ENCODE peak calls at places on chromosomes 2 and 18, in five cellular contexts. One of them, this sample, is unnamed.

GRCh38 chr2:147696426-147696825 is 148.4 kb upstream of the ACVR2A start:
- DNase-seq in OCI-LY7: no peak
- DNase-seq in left ventricle myocardium inferior: no peak
- DNase-seq in fibroblast of mammary gland: no peak
- DNase-seq in right lobe of liver: no peak
- DNase-seq in this sample: no peak

GRCh38 chr18:28113271-28114023 is 63.5 kb downstream of the CDH2 start:
- DNase-seq in OCI-LY7: no peak
- DNase-seq in left ventricle myocardium inferior: no peak
- DNase-seq in fibroblast of mammary gland: no peak
- DNase-seq in right lobe of liver: no peak
- DNase-seq in this sample: peak; percentile 15

GRCh38 chr2:74560591-74560990 is 6.1 kb downstream of the DOK1 start:
- DNase-seq in OCI-LY7: no peak
- DNase-seq in left ventricle myocardium inferior: no peak
- DNase-seq in fibroblast of mammary gland: no peak
- DNase-seq in right lobe of liver: no peak
- DNase-seq in this sample: no peak

GRCh38 chr18:50096766-50097435 is 98.0 kb downstream of the MYO5B start:
- DNase-seq in OCI-LY7: no peak
- DNase-seq in left ventricle myocardium inferior: no peak
- DNase-seq in fibroblast of mammary gland: no peak
- DNase-seq in right lobe of liver: no peak
- DNase-seq in this sample: no peak

GRCh38 chr18:36899289-36899688 is 70.4 kb downstream of the KIAA1328 start:
- DNase-seq in OCI-LY7: peak; percentile 11
- DNase-seq in left ventricle myocardium inferior: no peak
- DNase-seq in fibroblast of mammary gland: peak; percentile 59
- DNase-seq in right lobe of liver: no peak
- DNase-seq in this sample: peak; percentile 9

GRCh38 chr2:26649322-26649721 is 8.2 kb upstream of the CIB4 start:
- DNase-seq in OCI-LY7: no peak
- DNase-seq in left ventricle myocardium inferior: no peak
- DNase-seq in fibroblast of mammary gland: no peak
- DNase-seq in right lobe of liver: no peak
- DNase-seq in this sample: no peak

GRCh38 chr18:49006641-49007136 is 55.9 kb upstream of the SMAD7 start:
- DNase-seq in OCI-LY7: no peak
- DNase-seq in left ventricle myocardium inferior: no peak
- DNase-seq in fibroblast of mammary gland: no peak
- DNase-seq in right lobe of liver: no peak
- DNase-seq in this sample: peak; percentile 22

GRCh38 chr2:22355816-22356433 is 1029.1 kb upstream of the KLHL29 start:
- DNase-seq in OCI-LY7: peak; percentile 38
- DNase-seq in left ventricle myocardium inferior: peak; percentile 46
- DNase-seq in fibroblast of mammary gland: peak; percentile 5
- DNase-seq in right lobe of liver: peak; percentile 65
- DNase-seq in this sample: no peak

GRCh38 chr2:17470855-17471641 is 47.2 kb downstream of the RAD51AP2 start:
- DNase-seq in OCI-LY7: peak; percentile 48
- DNase-seq in left ventricle myocardium inferior: no peak
- DNase-seq in fibroblast of mammary gland: peak; percentile 51
- DNase-seq in right lobe of liver: no peak
- DNase-seq in this sample: peak; percentile 75

GRCh38 chr2:208210688-208211451 is 21.0 kb upstream of the C2orf80 start:
- DNase-seq in OCI-LY7: no peak
- DNase-seq in left ventricle myocardium inferior: no peak
- DNase-seq in fibroblast of mammary gland: no peak
- DNase-seq in right lobe of liver: no peak
- DNase-seq in this sample: no peak

GRCh38 chr2:196939381-196939780 is 12.9 kb upstream of the PGAP1 start:
- DNase-seq in OCI-LY7: no peak
- DNase-seq in left ventricle myocardium inferior: no peak
- DNase-seq in fibroblast of mammary gland: peak; percentile 80
- DNase-seq in right lobe of liver: no peak
- DNase-seq in this sample: peak; percentile 74

GRCh38 chr2:11450791-11451190 is 15.2 kb downstream of the E2F6 start:
- DNase-seq in OCI-LY7: no peak
- DNase-seq in left ventricle myocardium inferior: no peak
- DNase-seq in fibroblast of mammary gland: no peak
- DNase-seq in right lobe of liver: no peak
- DNase-seq in this sample: no peak

GRCh38 chr18:76823574-76823973 is 1.2 kb downstream of the ZNF236 start:
- DNase-seq in OCI-LY7: peak; percentile 53
- DNase-seq in left ventricle myocardium inferior: peak; percentile 37
- DNase-seq in fibroblast of mammary gland: peak; percentile 32
- DNase-seq in right lobe of liver: peak; percentile 48
- DNase-seq in this sample: peak; percentile 23

GRCh38 chr2:128784626-128785306 is 466.1 kb upstream of the HS6ST1 start:
- DNase-seq in OCI-LY7: no peak
- DNase-seq in left ventricle myocardium inferior: no peak
- DNase-seq in fibroblast of mammary gland: no peak
- DNase-seq in right lobe of liver: no peak
- DNase-seq in this sample: no peak

GRCh38 chr2:50749226-50749625 is 282.7 kb downstream of the NRXN1 start:
- DNase-seq in OCI-LY7: no peak
- DNase-seq in left ventricle myocardium inferior: no peak
- DNase-seq in fibroblast of mammary gland: no peak
- DNase-seq in right lobe of liver: no peak
- DNase-seq in this sample: no peak

GRCh38 chr2:222791946-222792649 is 68.7 kb upstream of the ACSL3 start:
- DNase-seq in OCI-LY7: no peak
- DNase-seq in left ventricle myocardium inferior: peak; percentile 66
- DNase-seq in fibroblast of mammary gland: peak; percentile 70
- DNase-seq in right lobe of liver: peak; percentile 68
- DNase-seq in this sample: no peak

GRCh38 chr2:147450661-147451060 is 394.2 kb upstream of the ACVR2A start:
- DNase-seq in OCI-LY7: no peak
- DNase-seq in left ventricle myocardium inferior: no peak
- DNase-seq in fibroblast of mammary gland: no peak
- DNase-seq in right lobe of liver: no peak
- DNase-seq in this sample: no peak

GRCh38 chr2:68368657-68369339 is 3.7 kb downstream of the PLEK start:
- DNase-seq in OCI-LY7: peak; percentile 20
- DNase-seq in left ventricle myocardium inferior: no peak
- DNase-seq in fibroblast of mammary gland: peak; percentile 81
- DNase-seq in right lobe of liver: no peak
- DNase-seq in this sample: peak; percentile 87

GRCh38 chr2:27156739-27157475 is 8.1 kb downstream of the TCF23 start:
- DNase-seq in OCI-LY7: no peak
- DNase-seq in left ventricle myocardium inferior: no peak
- DNase-seq in fibroblast of mammary gland: no peak
- DNase-seq in right lobe of liver: no peak
- DNase-seq in this sample: no peak

GRCh38 chr2:38959938-38960608 is 70.4 kb downstream of the ARHGEF33 start:
- DNase-seq in OCI-LY7: no peak
- DNase-seq in left ventricle myocardium inferior: peak; percentile 81
- DNase-seq in fibroblast of mammary gland: peak; percentile 83
- DNase-seq in right lobe of liver: peak; percentile 52
- DNase-seq in this sample: peak; percentile 88

GRCh38 chr18:24427484-24427883 is 1.0 kb downstream of the IMPACT start:
- DNase-seq in OCI-LY7: no peak
- DNase-seq in left ventricle myocardium inferior: no peak
- DNase-seq in fibroblast of mammary gland: peak; percentile 39
- DNase-seq in right lobe of liver: no peak
- DNase-seq in this sample: peak; percentile 7

GRCh38 chr2:167826906-167827305 is 420.5 kb downstream of the STK39 start:
- DNase-seq in OCI-LY7: no peak
- DNase-seq in left ventricle myocardium inferior: no peak
- DNase-seq in fibroblast of mammary gland: no peak
- DNase-seq in right lobe of liver: peak; percentile 56
- DNase-seq in this sample: no peak

GRCh38 chr2:142880275-142880674 is 2.8 kb downstream of the KYNU start:
- DNase-seq in OCI-LY7: no peak
- DNase-seq in left ventricle myocardium inferior: no peak
- DNase-seq in fibroblast of mammary gland: peak; percentile 85
- DNase-seq in right lobe of liver: no peak
- DNase-seq in this sample: peak; percentile 75

GRCh38 chr2:88307817-88308216 is 137.7 kb downstream of the THNSL2 start:
- DNase-seq in OCI-LY7: peak; percentile 43
- DNase-seq in left ventricle myocardium inferior: no peak
- DNase-seq in fibroblast of mammary gland: peak; percentile 3
- DNase-seq in right lobe of liver: no peak
- DNase-seq in this sample: no peak

GRCh38 chr2:233072838-233073237 is 12.7 kb downstream of the INPP5D start:
- DNase-seq in OCI-LY7: no peak
- DNase-seq in left ventricle myocardium inferior: no peak
- DNase-seq in fibroblast of mammary gland: no peak
- DNase-seq in right lobe of liver: peak; percentile 38
- DNase-seq in this sample: no peak

GRCh38 chr2:232568161-232568560 is 17.7 kb downstream of the EIF4E2 start:
- DNase-seq in OCI-LY7: no peak
- DNase-seq in left ventricle myocardium inferior: no peak
- DNase-seq in fibroblast of mammary gland: peak; percentile 91
- DNase-seq in right lobe of liver: no peak
- DNase-seq in this sample: peak; percentile 84

GRCh38 chr2:167380555-167380954 is 492.3 kb downstream of the XIRP2 start:
- DNase-seq in OCI-LY7: no peak
- DNase-seq in left ventricle myocardium inferior: no peak
- DNase-seq in fibroblast of mammary gland: peak; percentile 43
- DNase-seq in right lobe of liver: no peak
- DNase-seq in this sample: no peak

GRCh38 chr2:218033590-218034496 is 31.0 kb upstream of the TNS1 start:
- DNase-seq in OCI-LY7: no peak
- DNase-seq in left ventricle myocardium inferior: no peak
- DNase-seq in fibroblast of mammary gland: no peak
- DNase-seq in right lobe of liver: peak; percentile 42
- DNase-seq in this sample: no peak

GRCh38 chr2:96415684-96416083 is 80.1 kb downstream of the NCAPH start:
- DNase-seq in OCI-LY7: no peak
- DNase-seq in left ventricle myocardium inferior: no peak
- DNase-seq in fibroblast of mammary gland: no peak
- DNase-seq in right lobe of liver: no peak
- DNase-seq in this sample: no peak

GRCh38 chr2:9258501-9258900 is 51.9 kb downstream of the ASAP2 start:
- DNase-seq in OCI-LY7: no peak
- DNase-seq in left ventricle myocardium inferior: no peak
- DNase-seq in fibroblast of mammary gland: peak; percentile 47
- DNase-seq in right lobe of liver: no peak
- DNase-seq in this sample: peak; percentile 43

GRCh38 chr2:2879776-2880175 is 497.8 kb downstream of the EIPR1 start:
- DNase-seq in OCI-LY7: peak; percentile 69
- DNase-seq in left ventricle myocardium inferior: no peak
- DNase-seq in fibroblast of mammary gland: no peak
- DNase-seq in right lobe of liver: no peak
- DNase-seq in this sample: no peak

GRCh38 chr2:204608261-204608660 is 63.0 kb downstream of the PARD3B start:
- DNase-seq in OCI-LY7: no peak
- DNase-seq in left ventricle myocardium inferior: no peak
- DNase-seq in fibroblast of mammary gland: peak; percentile 15
- DNase-seq in right lobe of liver: no peak
- DNase-seq in this sample: peak; percentile 53

GRCh38 chr18:74457043-74457742 is at the start of gene DIPK1C:
- DNase-seq in OCI-LY7: no peak
- DNase-seq in left ventricle myocardium inferior: peak; percentile 57
- DNase-seq in fibroblast of mammary gland: no peak
- DNase-seq in right lobe of liver: no peak
- DNase-seq in this sample: peak; percentile 2

GRCh38 chr18:74457743-74458465 is 796 bp upstream of the DIPK1C start:
- DNase-seq in OCI-LY7: no peak
- DNase-seq in left ventricle myocardium inferior: peak; percentile 74
- DNase-seq in fibroblast of mammary gland: no peak
- DNase-seq in right lobe of liver: no peak
- DNase-seq in this sample: no peak

GRCh38 chr18:74455386-74455785 is 1.7 kb downstream of the DIPK1C start:
- DNase-seq in OCI-LY7: no peak
- DNase-seq in left ventricle myocardium inferior: no peak
- DNase-seq in fibroblast of mammary gland: no peak
- DNase-seq in right lobe of liver: no peak
- DNase-seq in this sample: no peak

GRCh38 chr18:74456017-74456408 is 1.1 kb downstream of the DIPK1C start:
- DNase-seq in OCI-LY7: no peak
- DNase-seq in left ventricle myocardium inferior: no peak
- DNase-seq in fibroblast of mammary gland: no peak
- DNase-seq in right lobe of liver: no peak
- DNase-seq in this sample: no peak

GRCh38 chr18:74456409-74457042 is 582 bp downstream of the DIPK1C start:
- DNase-seq in OCI-LY7: no peak
- DNase-seq in left ventricle myocardium inferior: peak; percentile 25
- DNase-seq in fibroblast of mammary gland: no peak
- DNase-seq in right lobe of liver: no peak
- DNase-seq in this sample: no peak
- H3K4me3 ChIP-seq in OCI-LY7: no peak overlapping the region
- H3K4me3 ChIP-seq in left ventricle myocardium inferior: peak overlapping the region; percentile 82
- H3K4me3 ChIP-seq in fibroblast of mammary gland: no peak overlapping the region
- H3K4me3 ChIP-seq in right lobe of liver: peak overlapping the region; percentile 4
- H3K4me3 ChIP-seq in this sample: no peak overlapping the region

GRCh38 chr2:169230204-169230603 is 132.1 kb downstream of the LRP2 start:
- DNase-seq in OCI-LY7: no peak
- DNase-seq in left ventricle myocardium inferior: no peak
- DNase-seq in fibroblast of mammary gland: no peak
- DNase-seq in right lobe of liver: no peak
- DNase-seq in this sample: no peak
- TF ChIP-seq CTCF in OCI-LY7: no peak
- TF ChIP-seq CTCF in left ventricle myocardium inferior: no peak
- TF ChIP-seq CTCF in fibroblast of mammary gland: no peak
- TF ChIP-seq CTCF in right lobe of liver: no peak
- TF ChIP-seq CTCF in this sample: no peak

GRCh38 chr2:21035282-21035973 is 8.4 kb downstream of the APOB start:
- DNase-seq in OCI-LY7: no peak
- DNase-seq in left ventricle myocardium inferior: no peak
- DNase-seq in fibroblast of mammary gland: no peak
- DNase-seq in right lobe of liver: no peak
- DNase-seq in this sample: no peak
- H3K4me3 ChIP-seq in OCI-LY7: no peak overlapping the region
- H3K4me3 ChIP-seq in left ventricle myocardium inferior: no peak overlapping the region
- H3K4me3 ChIP-seq in fibroblast of mammary gland: no peak overlapping the region
- H3K4me3 ChIP-seq in right lobe of liver: no peak overlapping the region
- H3K4me3 ChIP-seq in this sample: no peak overlapping the region

GRCh38 chr18:56238576-56238975 is 399.8 kb downstream of the TXNL1 start:
- DNase-seq in OCI-LY7: no peak
- DNase-seq in left ventricle myocardium inferior: no peak
- DNase-seq in fibroblast of mammary gland: peak; percentile 17
- DNase-seq in right lobe of liver: no peak
- DNase-seq in this sample: no peak
- TF ChIP-seq CTCF in OCI-LY7: no peak
- TF ChIP-seq CTCF in left ventricle myocardium inferior: no peak
- TF ChIP-seq CTCF in fibroblast of mammary gland: peak; percentile 22
- TF ChIP-seq CTCF in right lobe of liver: no peak
- TF ChIP-seq CTCF in this sample: peak; percentile 14

GRCh38 chr18:74281639-74282358 is 10.0 kb downstream of the CYB5A start:
- DNase-seq in OCI-LY7: no peak
- DNase-seq in left ventricle myocardium inferior: no peak
- DNase-seq in fibroblast of mammary gland: peak; percentile 44
- DNase-seq in right lobe of liver: no peak
- DNase-seq in this sample: no peak
- H3K4me3 ChIP-seq in OCI-LY7: no peak overlapping the region
- H3K4me3 ChIP-seq in left ventricle myocardium inferior: no peak overlapping the region
- H3K4me3 ChIP-seq in fibroblast of mammary gland: no peak overlapping the region
- H3K4me3 ChIP-seq in right lobe of liver: peak overlapping the region; percentile 33
- H3K4me3 ChIP-seq in this sample: no peak overlapping the region

This sample was measured in astrocyte of the spinal cord.